ENCODE peak calls at places on chromosome 4, in six cellular contexts. D is HCT116, R is GM12878, K is spleen, P is endothelial cell of umbilical vein, J is stomach. A is an unnamed sample. For H3K9me3 and H3K4me1, the result is how much of the 10 kb centered on the place peaks cover.

GRCh38 chr4:43587746-43588145 is 695.2 kb downstream of the GRXCR1 start:
- DNase-seq in P (no peak), D (no peak), R (no peak), J (no peak), K (no peak), A (no peak)

GRCh38 chr4:144336633-144337032 is 196.1 kb upstream of the GYPA start:
- DNase-seq in D (no peak), P (no peak), K (no peak), R (no peak), J (no peak), A (no peak)

GRCh38 chr4:28686618-28687017 is 1826.0 kb downstream of the STIM2 start:
- DNase-seq in J (peak), R (no peak), P (peak), K (peak), D (peak), A (peak)

GRCh38 chr4:137768196-137768595 is 235.9 kb upstream of the PCDH18 start:
- DNase-seq in D (no peak), K (no peak), R (no peak), P (peak), J (no peak), A (no peak)

GRCh38 chr4:129138762-129139496 is 43.0 kb downstream of the C4orf33 start:
- DNase-seq in P (no peak), R (no peak), K (no peak), D (no peak), J (no peak), A (no peak)

GRCh38 chr4:3193531-3194203 is 55.3 kb upstream of the MSANTD1 start:
- DNase-seq in P (peak), K (no peak), R (no peak), J (no peak), D (peak), A (no peak)

GRCh38 chr4:37737456-37737855 is 51.3 kb upstream of the RELL1 start:
- DNase-seq in R (no peak), D (no peak), P (no peak), K (no peak), J (no peak), A (no peak)

GRCh38 chr4:79661196-79661595 is 253.2 kb upstream of the GK2 start:
- DNase-seq in K (no peak), J (no peak), P (no peak), R (no peak), D (no peak), A (no peak)

GRCh38 chr4:125551451-125551850 is 236.7 kb downstream of the FAT4 start:
- DNase-seq in J (no peak), P (no peak), K (no peak), R (no peak), D (no peak), A (no peak)

GRCh38 chr4:40722576-40723161 is 27.1 kb upstream of the NSUN7 start:
- DNase-seq in J (no peak), D (no peak), K (no peak), R (peak), P (peak), A (no peak)

GRCh38 chr4:78059524-78059889 is 2.4 kb downstream of the FRAS1 start:
- DNase-seq in R (no peak), J (peak), K (no peak), D (peak), P (peak), A (peak)

GRCh38 chr4:52837716-52838558 is 24.2 kb upstream of the RASL11B start:
- DNase-seq in K (no peak), D (no peak), P (no peak), R (no peak), J (no peak), A (no peak)

GRCh38 chr4:1760521-1761001 is 32.5 kb upstream of the FGFR3 start:
- DNase-seq in R (no peak), P (no peak), J (no peak), D (no peak), K (no peak), A (no peak)

GRCh38 chr4:151885123-151885522 is 124.3 kb upstream of the GATB start:
- DNase-seq in J (no peak), D (no peak), P (no peak), R (no peak), K (no peak), A (no peak)

GRCh38 chr4:76966024-76966579 is 16.6 kb downstream of the SEPTIN11 start:
- DNase-seq in K (no peak), J (no peak), R (no peak), D (no peak), P (no peak), A (no peak)

GRCh38 chr4:142846729-142847606 is 867 bp upstream of the INPP4B start:
- DNase-seq in J (peak), R (no peak), D (peak), P (peak), K (peak), A (no peak)

GRCh38 chr4:186560647-186561046 is 5.3 kb upstream of the MTNR1A start:
- DNase-seq in D (no peak), J (no peak), K (no peak), P (no peak), R (no peak), A (no peak)

GRCh38 chr4:3873446-3874415 is 107.5 kb downstream of the ADRA2C start:
- DNase-seq in K (no peak), R (no peak), J (no peak), D (no peak), P (no peak), A (no peak)

GRCh38 chr4:35548921-35549320 is 695.4 kb downstream of the ARAP2 start:
- DNase-seq in J (no peak), D (no peak), K (no peak), P (no peak), R (no peak), A (no peak)

GRCh38 chr4:145956288-145956890 is 17.8 kb upstream of the ZNF827 start:
- DNase-seq in K (no peak), D (no peak), R (no peak), J (no peak), P (peak), A (peak)

GRCh38 chr4:88866862-88867550 is 169.4 kb upstream of the NAP1L5 start:
- DNase-seq in R (no peak), J (no peak), D (no peak), K (no peak), P (peak), A (no peak)

GRCh38 chr4:73187325-73187724 is 71.3 kb downstream of the ANKRD17 start:
- DNase-seq in K (no peak), R (no peak), J (no peak), D (no peak), P (peak), A (no peak)

GRCh38 chr4:17018013-17018412 is 119.6 kb upstream of the LDB2 start:
- DNase-seq in K (no peak), P (peak), D (no peak), R (no peak), J (no peak), A (no peak)

GRCh38 chr4:124936427-124936826 is 223.9 kb upstream of the ANKRD50 start:
- DNase-seq in D (no peak), R (no peak), P (no peak), K (no peak), J (peak), A (no peak)

GRCh38 chr4:3767569-3768288 is 1.5 kb downstream of the ADRA2C start:
- DNase-seq in K (no peak), P (no peak), D (no peak), R (no peak), J (no peak), A (no peak)

GRCh38 chr4:127783971-127784519 is 1.9 kb downstream of the HSPA4L start:
- DNase-seq in D (no peak), J (no peak), R (no peak), K (no peak), P (peak), A (no peak)

GRCh38 chr4:55754754-55755350 is 64.7 kb upstream of the EXOC1L start:
- DNase-seq in J (no peak), P (peak), D (peak), K (no peak), R (no peak), A (no peak)

GRCh38 chr4:98601719-98602118 is 56.7 kb downstream of the TSPAN5 start:
- DNase-seq in P (peak), J (no peak), R (no peak), D (no peak), K (no peak), A (no peak)

GRCh38 chr4:123419885-123420743 is 23.5 kb downstream of the SPRY1 start:
- DNase-seq in J (no peak), K (no peak), P (no peak), R (no peak), D (no peak), A (no peak)

GRCh38 chr4:6446538-6447451 is 25.6 kb downstream of the PPP2R2C start:
- DNase-seq in R (no peak), K (peak), D (no peak), J (peak), P (no peak), A (no peak)

GRCh38 chr4:141195095-141195707 is 25.5 kb upstream of the ZNF330 start:
- DNase-seq in K (no peak), D (no peak), P (no peak), R (no peak), J (no peak), A (no peak)
- TF ChIP-seq POLR2AphosphoS5 in K (no peak), D (no peak), P (no peak), R (no peak), J (no peak), A (no peak)

GRCh38 chr4:8917868-8918783 is 46.5 kb upstream of the HMX1 start:
- DNase-seq in D (peak), P (peak), R (no peak), K (peak), J (peak), A (peak)
- H3K9me3 ChIP-seq in D (under half), P (under half), R (under half), K (under half), J (under half), A (under half)

GRCh38 chr4:15010038-15010585 is 7.8 kb downstream of the CPEB2 start:
- DNase-seq in K (no peak), J (no peak), R (no peak), P (no peak), D (no peak), A (no peak)

GRCh38 chr4:15007201-15007600 is 4.9 kb downstream of the CPEB2 start:
- DNase-seq in J (no peak), R (no peak), D (no peak), P (no peak), K (no peak), A (no peak)

GRCh38 chr4:15013585-15013984 is 11.3 kb downstream of the CPEB2 start:
- DNase-seq in P (no peak), D (no peak), R (no peak), K (no peak), J (no peak), A (no peak)

GRCh38 chr4:15012017-15012788 is 9.9 kb downstream of the CPEB2 start:
- DNase-seq in D (no peak), R (no peak), P (no peak), K (no peak), J (no peak), A (no peak)

DNA sequence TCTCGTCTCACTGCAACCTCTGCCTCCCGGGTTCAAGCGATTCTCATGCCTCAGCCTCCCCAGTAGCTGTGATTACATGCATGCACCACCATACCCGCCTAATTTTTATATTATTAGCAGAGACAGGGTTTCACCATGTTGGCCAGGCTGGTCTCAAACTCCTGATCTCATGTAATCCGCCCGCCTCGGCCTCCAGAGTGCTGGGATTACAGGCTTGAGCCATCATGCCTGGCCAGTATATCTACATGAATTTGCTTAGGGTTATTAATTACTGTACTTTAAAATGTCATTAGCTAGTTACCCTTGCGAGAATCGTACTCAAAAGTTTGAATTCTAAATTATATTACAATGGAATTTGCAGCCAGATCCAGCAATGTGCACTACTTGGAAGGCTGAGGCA is 8.9 kb downstream of the CPEB2 start:
- DNase-seq in J (no peak), P (no peak), D (no peak), K (no peak), R (no peak), A (no peak)
- H3K4me1 ChIP-seq in J (half or more), P (under half), D (under half), K (under half), R (under half), A (under half)

GRCh38 chr4:86961605-86962295 is 26.9 kb downstream of the AFF1 start:
- DNase-seq in K (no peak), P (no peak), D (no peak), J (no peak), R (peak), A (no peak)
- TF ChIP-seq POLR2AphosphoS5 in K (no peak), P (no peak), D (no peak), J (no peak), R (peak), A (no peak)